ENCODE peak calls at places on chromosomes 6 and 20, in eight cellular contexts. S, U, W, I, Y, F, C and B are unnamed samples.

GRCh38 chr6:37501632-37502466 is 2.2 kb upstream of the CCDC167 start:
- DNase-seq in S (no peak), U (no peak), W (no peak), I (no peak), Y (no peak), F (peak), C (no peak), B (no peak)

GRCh38 chr6:127186889-127187288 is 68.4 kb downstream of the RSPO3 start:
- DNase-seq in S (no peak), U (no peak), W (no peak), I (no peak), Y (peak), F (peak), C (peak), B (peak)

GRCh38 chr6:102766946-102767345 is 1373.4 kb downstream of the GRIK2 start:
- DNase-seq in S (peak), U (peak), W (peak), I (no peak), Y (peak), F (no peak), C (no peak), B (no peak)

GRCh38 chr6:7505196-7505699 is 36.2 kb upstream of the DSP start:
- DNase-seq in S (peak), U (peak), W (peak), I (peak), Y (peak), F (no peak), C (peak), B (peak)

GRCh38 chr6:133396225-133396624 is 155.1 kb downstream of the EYA4 start:
- DNase-seq in S (no peak), U (peak), W (peak), I (no peak), Y (peak), F (no peak), C (no peak), B (peak)

GRCh38 chr6:41505084-41506049 is 40.8 kb upstream of the FOXP4 start:
- DNase-seq in S (peak), U (peak), W (peak), I (no peak), Y (peak), F (peak), C (peak), B (peak)

GRCh38 chr6:33091957-33092356 is 16.2 kb downstream of the HLA-DPB1 start:
- DNase-seq in S (no peak), U (no peak), W (no peak), I (no peak), Y (no peak), F (peak), C (no peak), B (no peak)

GRCh38 chr20:63135411-63135810 is 80.5 kb downstream of the YTHDF1 start:
- DNase-seq in S (no peak), U (no peak), W (no peak), I (no peak), Y (no peak), F (peak), C (peak), B (no peak)

GRCh38 chr6:105193647-105194046 is 13.8 kb upstream of the POPDC3 start:
- DNase-seq in S (peak), U (peak), W (peak), I (no peak), Y (no peak), F (no peak), C (no peak), B (peak)

GRCh38 chr6:125507987-125508655 is 206.4 kb upstream of the HDDC2 start:
- DNase-seq in S (no peak), U (peak), W (peak), I (no peak), Y (peak), F (no peak), C (peak), B (peak)

GRCh38 chr20:49395183-49395582 is 87.3 kb downstream of the KCNB1 start:
- DNase-seq in S (no peak), U (no peak), W (no peak), I (no peak), Y (no peak), F (no peak), C (no peak), B (no peak)

GRCh38 chr6:80437186-80437585 is 330.7 kb downstream of the BCKDHB start:
- DNase-seq in S (peak), U (no peak), W (peak), I (no peak), Y (no peak), F (no peak), C (no peak), B (peak)

GRCh38 chr20:62820962-62821725 is 4.3 kb downstream of the COL9A3 start:
- DNase-seq in S (no peak), U (no peak), W (no peak), I (no peak), Y (no peak), F (no peak), C (no peak), B (no peak)

GRCh38 chr6:100099189-100100074 is 105.4 kb upstream of the MCHR2 start:
- DNase-seq in S (peak), U (peak), W (peak), I (no peak), Y (peak), F (no peak), C (no peak), B (peak)

GRCh38 chr6:45728674-45729073 is 287.0 kb downstream of the CLIC5 start:
- DNase-seq in S (peak), U (peak), W (peak), I (no peak), Y (peak), F (no peak), C (no peak), B (peak)

DNA sequence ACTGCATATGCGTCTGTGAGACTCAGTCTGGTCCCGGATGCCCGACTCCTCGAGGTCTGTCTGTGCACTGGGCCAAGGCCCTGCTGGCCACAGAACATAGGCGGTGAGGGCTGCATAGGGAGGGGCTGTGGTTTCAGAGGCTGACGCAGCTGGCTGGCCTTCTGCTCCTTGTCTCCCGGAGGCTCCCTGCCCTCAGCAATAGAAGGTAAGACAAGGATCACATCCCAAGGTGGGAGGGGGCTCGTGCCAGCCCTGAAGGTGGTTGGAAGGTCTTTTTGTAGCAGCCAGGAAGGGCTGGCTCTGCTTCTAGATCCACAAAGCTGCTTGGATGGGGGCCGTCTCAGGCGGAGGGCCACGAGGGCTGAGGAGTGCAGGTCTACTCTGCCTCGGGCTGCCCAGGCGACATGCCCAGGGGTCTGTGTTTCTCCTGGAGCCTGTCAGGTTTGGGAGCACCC is 239.8 kb upstream of the SULF2 start:
- DNase-seq in S (peak), U (peak), W (peak), I (no peak), Y (no peak), F (no peak), C (peak), B (peak)
- H3K4me3 ChIP-seq in S (no peak), U (peak), W (no peak), I (peak), Y (no peak), F (no peak), C (no peak), B (no peak)

DNA sequence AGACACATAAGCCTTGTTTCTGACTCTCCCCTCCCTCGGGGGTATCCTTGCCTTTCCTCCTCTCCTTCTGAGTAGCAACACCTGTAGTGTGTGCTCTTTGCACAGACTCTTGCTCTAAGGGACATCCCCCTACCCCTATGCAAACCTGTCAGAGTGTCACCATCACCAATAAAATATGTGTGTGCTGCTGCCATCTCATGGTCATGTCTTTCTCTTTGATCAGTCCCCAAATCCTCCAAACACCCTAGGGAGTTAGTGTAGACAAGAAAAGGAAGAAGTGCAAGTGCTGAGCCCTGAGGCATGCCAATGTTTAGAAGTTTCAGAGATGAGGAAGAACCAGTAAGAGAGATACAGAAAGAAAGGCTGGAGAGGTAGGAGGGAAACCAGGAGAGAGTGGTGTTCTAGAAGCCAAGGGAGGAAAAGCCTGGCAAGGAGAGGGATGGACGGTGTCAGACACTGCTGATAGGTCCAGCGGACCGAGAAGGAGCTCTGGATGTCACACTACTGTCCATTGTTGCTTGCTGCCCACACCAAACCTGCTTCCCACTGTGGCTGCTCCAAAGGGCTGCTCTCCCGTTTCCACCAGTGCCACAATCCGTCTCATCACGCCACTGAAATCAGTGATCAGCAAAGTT is 16.4 kb downstream of the TRMT6 start:
- DNase-seq in S (no peak), U (peak), W (no peak), I (no peak), Y (peak), F (no peak), C (no peak), B (peak)
- TF ChIP-seq CTCF in S (no peak), U (peak), W (peak), I (no peak), Y (peak), F (peak), C (peak), B (peak)

GRCh38 chr20:53918949-53919361 is 151.4 kb downstream of the BCAS1 start:
- DNase-seq in S (no peak), U (no peak), W (no peak), I (no peak), Y (peak), F (no peak), C (no peak), B (no peak)

GRCh38 chr20:53916173-53916512 is 154.3 kb downstream of the BCAS1 start:
- DNase-seq in S (no peak), U (no peak), W (no peak), I (no peak), Y (no peak), F (no peak), C (no peak), B (no peak)

GRCh38 chr20:53918010-53918311 is 152.4 kb downstream of the BCAS1 start:
- DNase-seq in S (no peak), U (no peak), W (no peak), I (no peak), Y (no peak), F (no peak), C (no peak), B (no peak)

GRCh38 chr20:53915459-53916172 is 154.8 kb downstream of the BCAS1 start:
- DNase-seq in S (peak), U (peak), W (peak), I (peak), Y (peak), F (peak), C (peak), B (peak)

GRCh38 chr20:53917145-53918009 is 153.0 kb downstream of the BCAS1 start:
- DNase-seq in S (no peak), U (peak), W (no peak), I (no peak), Y (peak), F (no peak), C (peak), B (peak)
- H3K4me3 ChIP-seq in S (no peak), U (no peak), W (no peak), I (no peak), Y (no peak), F (no peak), C (no peak), B (no peak)

GRCh38 chr20:53890434-53891305 is 179.7 kb downstream of the BCAS1 start:
- DNase-seq in S (no peak), U (no peak), W (no peak), I (no peak), Y (no peak), F (no peak), C (no peak), B (no peak)

GRCh38 chr20:53889411-53890148 is 180.8 kb downstream of the BCAS1 start:
- DNase-seq in S (no peak), U (no peak), W (no peak), I (no peak), Y (no peak), F (no peak), C (no peak), B (no peak)

GRCh38 chr20:53888951-53889350 is 181.4 kb downstream of the BCAS1 start:
- DNase-seq in S (no peak), U (no peak), W (no peak), I (no peak), Y (no peak), F (no peak), C (no peak), B (no peak)

GRCh38 chr20:53888510-53888909 is 181.9 kb downstream of the BCAS1 start:
- DNase-seq in S (no peak), U (no peak), W (no peak), I (no peak), Y (no peak), F (peak), C (no peak), B (no peak)

GRCh38 chr20:53887973-53888372 is 182.4 kb downstream of the BCAS1 start:
- DNase-seq in S (no peak), U (no peak), W (no peak), I (no peak), Y (no peak), F (no peak), C (no peak), B (no peak)
- TF ChIP-seq CTCF in S (no peak), U (no peak), W (no peak), I (no peak), Y (no peak), F (no peak), C (no peak), B (no peak)

DNA sequence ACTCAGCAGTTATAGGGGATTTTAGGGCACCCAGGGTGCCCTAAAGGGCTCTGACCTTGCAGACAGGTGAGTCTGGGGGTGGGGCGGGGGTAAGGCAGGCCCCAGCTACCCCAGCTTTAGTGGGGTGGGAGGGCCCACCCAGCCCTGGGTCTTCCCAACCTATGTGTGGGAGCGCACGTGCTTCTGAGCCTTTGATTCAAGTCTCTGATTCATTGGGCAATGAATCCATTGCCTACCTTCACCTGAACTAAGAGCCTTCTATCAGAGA is 935 bp downstream of the SERPINB1 start:
- DNase-seq in S (no peak), U (no peak), W (no peak), I (no peak), Y (no peak), F (no peak), C (no peak), B (no peak)
- H3K4me3 ChIP-seq in S (peak), U (peak), W (no peak), I (peak), Y (no peak), F (peak), C (peak), B (peak)

DNA sequence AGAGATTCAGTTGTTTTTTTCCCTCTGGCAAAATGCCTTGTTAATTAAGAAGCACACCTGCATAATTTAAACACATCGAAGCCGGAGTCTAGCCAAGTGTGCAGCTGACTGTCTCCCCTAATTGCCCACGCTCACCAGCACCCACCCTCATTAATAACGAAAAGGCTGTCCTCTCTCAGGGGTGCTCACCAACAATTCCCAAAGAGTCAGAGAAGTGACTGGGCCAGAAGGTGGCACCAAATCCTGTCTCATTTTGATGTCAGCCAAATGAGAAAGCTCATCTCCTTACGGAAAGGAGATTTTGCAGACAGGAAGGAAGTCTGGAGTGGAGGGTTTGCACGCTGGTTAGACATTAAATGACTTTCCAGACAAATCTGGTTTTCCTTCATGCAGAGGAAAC is 60.7 kb upstream of the MC3R start:
- DNase-seq in S (no peak), U (no peak), W (no peak), I (no peak), Y (peak), F (peak), C (no peak), B (no peak)
- TF ChIP-seq CTCF in S (no peak), U (peak), W (peak), I (peak), Y (peak), F (peak), C (peak), B (no peak)

GRCh38 chr6:108117427-108118358 is 43.2 kb upstream of the OSTM1 start:
- DNase-seq in S (peak), U (peak), W (no peak), I (no peak), Y (no peak), F (peak), C (peak), B (peak)

GRCh38 chr6:108120311-108120710 is 45.5 kb upstream of the NR2E1 start:
- DNase-seq in S (no peak), U (no peak), W (no peak), I (no peak), Y (no peak), F (no peak), C (no peak), B (no peak)

GRCh38 chr6:108118359-108118724 is 43.8 kb upstream of the OSTM1 start:
- DNase-seq in S (no peak), U (no peak), W (no peak), I (no peak), Y (no peak), F (no peak), C (no peak), B (no peak)

GRCh38 chr6:108119212-108120141 is 44.9 kb upstream of the OSTM1 start:
- DNase-seq in S (no peak), U (no peak), W (no peak), I (no peak), Y (no peak), F (no peak), C (no peak), B (no peak)

GRCh38 chr6:108118791-108119211 is 44.3 kb upstream of the OSTM1 start:
- DNase-seq in S (no peak), U (no peak), W (no peak), I (no peak), Y (peak), F (no peak), C (no peak), B (no peak)
- H3K4me3 ChIP-seq in S (peak), U (peak), W (peak), I (peak), Y (peak), F (no peak), C (peak), B (peak)